ENCODE peak calls at places on chromosomes 4 and X, in six cellular contexts. D, V, F, U, P and M are unnamed samples.

GRCh38 chr4:48041535-48042137 is 25.1 kb downstream of the NIPAL1 start:
- DNase-seq in F (no peak), V (no peak), P (no peak), D (no peak), U (no peak), M (no peak)

GRCh38 chr4:33107813-33108212 is 2387.6 kb downstream of the PCDH7 start:
- DNase-seq in V (no peak), U (no peak), P (no peak), D (peak), F (peak), M (peak)

GRCh38 chr4:99815597-99816011 is 1.0 kb upstream of the DAPP1 start:
- DNase-seq in U (no peak), F (peak), D (peak), P (no peak), V (no peak), M (peak)

GRCh38 chr4:185682236-185682635 is 129.8 kb downstream of the SORBS2 start:
- DNase-seq in F (peak), P (peak), D (peak), U (peak), V (no peak), M (peak)

GRCh38 chrX:71175531-71175930 is 30.9 kb downstream of the NLGN3 start:
- DNase-seq in F (no peak), D (no peak), V (no peak), P (no peak), U (no peak), M (no peak)

GRCh38 chr4:54696649-54697048 is 38.9 kb downstream of the KIT start:
- DNase-seq in F (no peak), V (no peak), P (no peak), U (no peak), D (no peak), M (peak)

GRCh38 chr4:23978031-23978430 is 88.2 kb upstream of the PPARGC1A start:
- DNase-seq in P (peak), V (no peak), D (no peak), F (no peak), U (no peak), M (no peak)

GRCh38 chr4:12791536-12791935 is 692.6 kb downstream of the RAB28 start:
- DNase-seq in U (no peak), P (no peak), F (peak), D (no peak), V (peak), M (no peak)

GRCh38 chr4:25424539-25425228 is 47.6 kb downstream of the ANAPC4 start:
- DNase-seq in V (no peak), F (no peak), U (no peak), D (no peak), P (no peak), M (no peak)

GRCh38 chr4:123618606-123619005 is 222.0 kb downstream of the SPRY1 start:
- DNase-seq in U (no peak), F (no peak), V (no peak), D (no peak), P (no peak), M (no peak)

GRCh38 chr4:165630671-165631070 is 242.4 kb upstream of the TLL1 start:
- DNase-seq in V (no peak), D (peak), P (no peak), F (no peak), U (no peak), M (peak)

GRCh38 chrX:103276581-103277002 is at the start of gene TCEAL5:
- DNase-seq in F (no peak), V (no peak), D (no peak), P (no peak), U (no peak), M (no peak)
- H3K4me3 ChIP-seq in F (peak), V (no peak), D (no peak), P (no peak), U (no peak), M (no peak)

GRCh38 chr4:44017422-44017739 is 431.2 kb downstream of the KCTD8 start:
- DNase-seq in P (no peak), U (no peak), D (no peak), F (no peak), V (no peak), M (no peak)
- H3K4me3 ChIP-seq in P (no peak), U (no peak), D (no peak), F (no peak), V (no peak), M (no peak)

GRCh38 chrX:135522132-135522530 is 1.7 kb downstream of the INTS6L start:
- DNase-seq in V (no peak), F (no peak), D (no peak), U (no peak), P (no peak), M (no peak)

GRCh38 chrX:135520553-135521404 is at the start of gene INTS6L:
- DNase-seq in D (peak), P (peak), F (peak), U (peak), V (peak), M (peak)

GRCh38 chrX:135521405-135522131 is 1.1 kb downstream of the INTS6L start:
- DNase-seq in D (peak), V (peak), U (peak), F (peak), P (peak), M (peak)

GRCh38 chrX:135518161-135518560 is 2.3 kb upstream of the INTS6L start:
- DNase-seq in V (no peak), U (no peak), F (no peak), P (no peak), D (no peak), M (no peak)

DNA sequence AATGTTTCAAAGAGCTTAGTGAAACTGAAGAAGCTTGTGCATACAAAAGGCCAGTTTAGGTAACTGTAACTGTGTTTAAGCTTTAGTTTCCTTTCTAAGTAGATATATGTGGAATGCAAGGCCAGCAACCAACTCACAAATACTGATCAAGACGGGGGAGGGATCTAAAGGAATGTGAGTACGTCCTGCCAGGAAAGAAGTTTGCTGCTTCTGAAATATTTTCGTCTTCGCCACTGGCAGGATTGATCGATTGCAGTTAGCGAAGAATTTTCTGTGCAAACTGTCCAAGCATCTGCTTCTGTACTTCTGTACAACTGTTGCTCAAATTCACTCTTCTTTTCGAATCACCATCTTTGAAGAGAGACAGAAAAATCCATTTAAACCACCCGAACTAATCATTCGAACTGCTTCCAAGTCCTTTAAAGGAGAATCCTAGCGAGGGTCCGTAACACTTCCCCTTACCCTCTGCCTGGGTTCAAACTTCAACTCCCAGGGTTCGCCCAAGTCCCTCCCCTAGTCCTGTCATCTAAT is 373 bp upstream of the INTS6L start:
- DNase-seq in V (no peak), U (no peak), F (peak), P (peak), D (peak), M (peak)
- H3K4me3 ChIP-seq in V (peak), U (peak), F (peak), P (peak), D (peak), M (peak)

GRCh38 chrX:44344194-44344593 is 722 bp upstream of the EFHC2 start:
- DNase-seq in U (no peak), V (no peak), F (no peak), P (no peak), D (peak), M (peak)
- H3K4me3 ChIP-seq in U (peak), V (no peak), F (peak), P (no peak), D (no peak), M (no peak)

GRCh38 chr4:85725727-85726170 is 250.8 kb downstream of the ARHGAP24 start:
- DNase-seq in F (no peak), D (no peak), P (no peak), U (peak), V (peak), M (no peak)
- H3K4me3 ChIP-seq in F (no peak), D (no peak), P (no peak), U (no peak), V (no peak), M (no peak)